ENCODE peak calls at places on chromosomes 6 and 20, in ten cellular contexts. One of them, this sample, is unnamed.
A peak's percentile ranks its signal among the peaks of the same experiment; 100 is the strongest.

GRCh38 chr6:9517806-9518205 is 897.1 kb downstream of the TFAP2A start:
- DNase-seq in KBM-7: no peak
- DNase-seq in stimulated activated CD8-positive, alpha-beta memory T cell treated with anti-CD3 and anti-CD28 coated beads, Interleukin-4, amount 100 ng/mL, for 4 hours: no peak
- DNase-seq in endothelial cell: no peak
- DNase-seq in cardiac fibroblast: no peak
- DNase-seq in NCI-H1105: no peak
- DNase-seq in putamen: no peak
- DNase-seq in ELF-1: no peak
- DNase-seq in EL: no peak
- DNase-seq in activated CD8-positive, alpha-beta memory T cell treated with anti-CD3 and anti-CD28 coated beads for 4 hours: no peak
- DNase-seq in this sample: no peak

GRCh38 chr20:41133709-41134361 is 3.5 kb upstream of the PLCG1 start:
- DNase-seq in NCI-H1105: no peak
- DNase-seq in cardiac fibroblast: no peak
- DNase-seq in activated CD8-positive, alpha-beta memory T cell treated with anti-CD3 and anti-CD28 coated beads for 4 hours: no peak
- DNase-seq in putamen: peak; percentile 80
- DNase-seq in stimulated activated CD8-positive, alpha-beta memory T cell treated with anti-CD3 and anti-CD28 coated beads, Interleukin-4, amount 100 ng/mL, for 4 hours: no peak
- DNase-seq in EL: no peak
- DNase-seq in endothelial cell: no peak
- DNase-seq in KBM-7: no peak
- DNase-seq in ELF-1: no peak
- DNase-seq in this sample: no peak

GRCh38 chr6:27986928-27987725 is 30.1 kb downstream of the OR2B6 start:
- DNase-seq in stimulated activated CD8-positive, alpha-beta memory T cell treated with anti-CD3 and anti-CD28 coated beads, Interleukin-4, amount 100 ng/mL, for 4 hours: no peak
- DNase-seq in NCI-H1105: no peak
- DNase-seq in KBM-7: no peak
- DNase-seq in putamen: no peak
- DNase-seq in activated CD8-positive, alpha-beta memory T cell treated with anti-CD3 and anti-CD28 coated beads for 4 hours: no peak
- DNase-seq in endothelial cell: no peak
- DNase-seq in EL: peak; percentile 74
- DNase-seq in ELF-1: no peak
- DNase-seq in cardiac fibroblast: peak; percentile 3
- DNase-seq in this sample: no peak

GRCh38 chr20:17885544-17885943 is 83.0 kb downstream of the SNX5 start:
- DNase-seq in putamen: no peak
- DNase-seq in stimulated activated CD8-positive, alpha-beta memory T cell treated with anti-CD3 and anti-CD28 coated beads, Interleukin-4, amount 100 ng/mL, for 4 hours: no peak
- DNase-seq in ELF-1: no peak
- DNase-seq in cardiac fibroblast: peak; percentile 66
- DNase-seq in NCI-H1105: no peak
- DNase-seq in endothelial cell: no peak
- DNase-seq in activated CD8-positive, alpha-beta memory T cell treated with anti-CD3 and anti-CD28 coated beads for 4 hours: no peak
- DNase-seq in EL: no peak
- DNase-seq in KBM-7: peak; percentile 62
- DNase-seq in this sample: peak; percentile 43

GRCh38 chr20:6766433-6766832 is 1.1 kb upstream of the BMP2 start:
- DNase-seq in activated CD8-positive, alpha-beta memory T cell treated with anti-CD3 and anti-CD28 coated beads for 4 hours: no peak
- DNase-seq in putamen: no peak
- DNase-seq in stimulated activated CD8-positive, alpha-beta memory T cell treated with anti-CD3 and anti-CD28 coated beads, Interleukin-4, amount 100 ng/mL, for 4 hours: no peak
- DNase-seq in NCI-H1105: no peak
- DNase-seq in endothelial cell: no peak
- DNase-seq in KBM-7: no peak
- DNase-seq in cardiac fibroblast: no peak
- DNase-seq in ELF-1: no peak
- DNase-seq in EL: no peak
- DNase-seq in this sample: no peak

GRCh38 chr6:14791525-14791924 is 454.3 kb upstream of the JARID2 start:
- DNase-seq in KBM-7: no peak
- DNase-seq in NCI-H1105: no peak
- DNase-seq in cardiac fibroblast: no peak
- DNase-seq in ELF-1: no peak
- DNase-seq in endothelial cell: no peak
- DNase-seq in activated CD8-positive, alpha-beta memory T cell treated with anti-CD3 and anti-CD28 coated beads for 4 hours: no peak
- DNase-seq in EL: peak; percentile 57
- DNase-seq in stimulated activated CD8-positive, alpha-beta memory T cell treated with anti-CD3 and anti-CD28 coated beads, Interleukin-4, amount 100 ng/mL, for 4 hours: no peak
- DNase-seq in putamen: no peak
- DNase-seq in this sample: peak; percentile 35

GRCh38 chr20:25353754-25354705 is 36.6 kb downstream of the ABHD12 start:
- DNase-seq in endothelial cell: no peak
- DNase-seq in stimulated activated CD8-positive, alpha-beta memory T cell treated with anti-CD3 and anti-CD28 coated beads, Interleukin-4, amount 100 ng/mL, for 4 hours: no peak
- DNase-seq in ELF-1: no peak
- DNase-seq in NCI-H1105: no peak
- DNase-seq in KBM-7: no peak
- DNase-seq in putamen: no peak
- DNase-seq in cardiac fibroblast: no peak
- DNase-seq in activated CD8-positive, alpha-beta memory T cell treated with anti-CD3 and anti-CD28 coated beads for 4 hours: no peak
- DNase-seq in EL: no peak
- DNase-seq in this sample: no peak

GRCh38 chr20:58688838-58689237 is 3.8 kb upstream of the NPEPL1 start:
- DNase-seq in endothelial cell: peak; percentile 24
- DNase-seq in activated CD8-positive, alpha-beta memory T cell treated with anti-CD3 and anti-CD28 coated beads for 4 hours: no peak
- DNase-seq in EL: no peak
- DNase-seq in cardiac fibroblast: no peak
- DNase-seq in putamen: no peak
- DNase-seq in stimulated activated CD8-positive, alpha-beta memory T cell treated with anti-CD3 and anti-CD28 coated beads, Interleukin-4, amount 100 ng/mL, for 4 hours: no peak
- DNase-seq in ELF-1: no peak
- DNase-seq in KBM-7: no peak
- DNase-seq in NCI-H1105: no peak
- DNase-seq in this sample: no peak

GRCh38 chr6:42315991-42316378 is 98.3 kb upstream of the MRPS10 start:
- DNase-seq in activated CD8-positive, alpha-beta memory T cell treated with anti-CD3 and anti-CD28 coated beads for 4 hours: no peak
- DNase-seq in KBM-7: no peak
- DNase-seq in cardiac fibroblast: peak; percentile 88
- DNase-seq in ELF-1: peak; percentile 79
- DNase-seq in NCI-H1105: no peak
- DNase-seq in EL: peak; percentile 99
- DNase-seq in endothelial cell: no peak
- DNase-seq in stimulated activated CD8-positive, alpha-beta memory T cell treated with anti-CD3 and anti-CD28 coated beads, Interleukin-4, amount 100 ng/mL, for 4 hours: no peak
- DNase-seq in putamen: no peak
- DNase-seq in this sample: no peak

GRCh38 chr6:21856844-21857243 is 263.3 kb downstream of the SOX4 start:
- DNase-seq in stimulated activated CD8-positive, alpha-beta memory T cell treated with anti-CD3 and anti-CD28 coated beads, Interleukin-4, amount 100 ng/mL, for 4 hours: no peak
- DNase-seq in endothelial cell: no peak
- DNase-seq in activated CD8-positive, alpha-beta memory T cell treated with anti-CD3 and anti-CD28 coated beads for 4 hours: no peak
- DNase-seq in cardiac fibroblast: peak; percentile 25
- DNase-seq in EL: peak; percentile 17
- DNase-seq in KBM-7: no peak
- DNase-seq in ELF-1: no peak
- DNase-seq in NCI-H1105: no peak
- DNase-seq in putamen: no peak
- DNase-seq in this sample: no peak

GRCh38 chr20:5786930-5787826 is 37.0 kb downstream of the SHLD1 start:
- DNase-seq in NCI-H1105: no peak
- DNase-seq in EL: peak; percentile 39
- DNase-seq in activated CD8-positive, alpha-beta memory T cell treated with anti-CD3 and anti-CD28 coated beads for 4 hours: no peak
- DNase-seq in ELF-1: no peak
- DNase-seq in KBM-7: no peak
- DNase-seq in putamen: no peak
- DNase-seq in stimulated activated CD8-positive, alpha-beta memory T cell treated with anti-CD3 and anti-CD28 coated beads, Interleukin-4, amount 100 ng/mL, for 4 hours: no peak
- DNase-seq in endothelial cell: no peak
- DNase-seq in cardiac fibroblast: peak; percentile 86
- DNase-seq in this sample: peak; percentile 17

GRCh38 chr6:158825951-158826306 is 6.8 kb upstream of the EZR start:
- DNase-seq in activated CD8-positive, alpha-beta memory T cell treated with anti-CD3 and anti-CD28 coated beads for 4 hours: no peak
- DNase-seq in ELF-1: no peak
- DNase-seq in EL: no peak
- DNase-seq in KBM-7: no peak
- DNase-seq in stimulated activated CD8-positive, alpha-beta memory T cell treated with anti-CD3 and anti-CD28 coated beads, Interleukin-4, amount 100 ng/mL, for 4 hours: no peak
- DNase-seq in putamen: no peak
- DNase-seq in cardiac fibroblast: peak; percentile 86
- DNase-seq in NCI-H1105: no peak
- DNase-seq in endothelial cell: no peak
- DNase-seq in this sample: no peak

GRCh38 chr6:23003671-23004598 is 434.6 kb downstream of the HDGFL1 start:
- DNase-seq in KBM-7: no peak
- DNase-seq in cardiac fibroblast: peak; percentile 64
- DNase-seq in ELF-1: no peak
- DNase-seq in activated CD8-positive, alpha-beta memory T cell treated with anti-CD3 and anti-CD28 coated beads for 4 hours: no peak
- DNase-seq in stimulated activated CD8-positive, alpha-beta memory T cell treated with anti-CD3 and anti-CD28 coated beads, Interleukin-4, amount 100 ng/mL, for 4 hours: no peak
- DNase-seq in endothelial cell: no peak
- DNase-seq in putamen: no peak
- DNase-seq in NCI-H1105: no peak
- DNase-seq in EL: peak; percentile 75
- DNase-seq in this sample: no peak

GRCh38 chr6:2718334-2719052 is 32.2 kb downstream of the MYLK4 start:
- DNase-seq in NCI-H1105: no peak
- DNase-seq in stimulated activated CD8-positive, alpha-beta memory T cell treated with anti-CD3 and anti-CD28 coated beads, Interleukin-4, amount 100 ng/mL, for 4 hours: no peak
- DNase-seq in EL: no peak
- DNase-seq in activated CD8-positive, alpha-beta memory T cell treated with anti-CD3 and anti-CD28 coated beads for 4 hours: no peak
- DNase-seq in endothelial cell: no peak
- DNase-seq in cardiac fibroblast: peak; percentile 55
- DNase-seq in KBM-7: peak; percentile 64
- DNase-seq in ELF-1: no peak
- DNase-seq in putamen: no peak
- DNase-seq in this sample: peak; percentile 82

GRCh38 chr6:135972586-135972985 is 121.1 kb downstream of the PDE7B start:
- DNase-seq in putamen: no peak
- DNase-seq in activated CD8-positive, alpha-beta memory T cell treated with anti-CD3 and anti-CD28 coated beads for 4 hours: no peak
- DNase-seq in EL: no peak
- DNase-seq in ELF-1: no peak
- DNase-seq in NCI-H1105: no peak
- DNase-seq in cardiac fibroblast: no peak
- DNase-seq in KBM-7: no peak
- DNase-seq in stimulated activated CD8-positive, alpha-beta memory T cell treated with anti-CD3 and anti-CD28 coated beads, Interleukin-4, amount 100 ng/mL, for 4 hours: no peak
- DNase-seq in endothelial cell: no peak
- DNase-seq in this sample: no peak

GRCh38 chr20:63789836-63790571 is 41.1 kb downstream of the ZBTB46 start:
- DNase-seq in stimulated activated CD8-positive, alpha-beta memory T cell treated with anti-CD3 and anti-CD28 coated beads, Interleukin-4, amount 100 ng/mL, for 4 hours: no peak
- DNase-seq in endothelial cell: no peak
- DNase-seq in EL: no peak
- DNase-seq in KBM-7: no peak
- DNase-seq in cardiac fibroblast: no peak
- DNase-seq in activated CD8-positive, alpha-beta memory T cell treated with anti-CD3 and anti-CD28 coated beads for 4 hours: no peak
- DNase-seq in ELF-1: no peak
- DNase-seq in putamen: no peak
- DNase-seq in NCI-H1105: no peak
- DNase-seq in this sample: no peak

GRCh38 chr6:122696853-122697252 is 82.7 kb upstream of the FABP7 start:
- DNase-seq in putamen: no peak
- DNase-seq in NCI-H1105: no peak
- DNase-seq in endothelial cell: no peak
- DNase-seq in cardiac fibroblast: no peak
- DNase-seq in ELF-1: no peak
- DNase-seq in stimulated activated CD8-positive, alpha-beta memory T cell treated with anti-CD3 and anti-CD28 coated beads, Interleukin-4, amount 100 ng/mL, for 4 hours: no peak
- DNase-seq in activated CD8-positive, alpha-beta memory T cell treated with anti-CD3 and anti-CD28 coated beads for 4 hours: no peak
- DNase-seq in KBM-7: no peak
- DNase-seq in EL: peak; percentile 43
- DNase-seq in this sample: no peak

GRCh38 chr6:142155895-142156757 is 9.1 kb downstream of the VTA1 start:
- DNase-seq in putamen: no peak
- DNase-seq in activated CD8-positive, alpha-beta memory T cell treated with anti-CD3 and anti-CD28 coated beads for 4 hours: no peak
- DNase-seq in ELF-1: peak; percentile 46
- DNase-seq in stimulated activated CD8-positive, alpha-beta memory T cell treated with anti-CD3 and anti-CD28 coated beads, Interleukin-4, amount 100 ng/mL, for 4 hours: no peak
- DNase-seq in KBM-7: peak; percentile 31
- DNase-seq in cardiac fibroblast: peak; percentile 47
- DNase-seq in NCI-H1105: no peak
- DNase-seq in endothelial cell: no peak
- DNase-seq in EL: peak; percentile 37
- DNase-seq in this sample: peak; percentile 77

GRCh38 chr6:53800976-53801375 is 6.2 kb downstream of the LRRC1 start:
- DNase-seq in ELF-1: no peak
- DNase-seq in KBM-7: no peak
- DNase-seq in activated CD8-positive, alpha-beta memory T cell treated with anti-CD3 and anti-CD28 coated beads for 4 hours: no peak
- DNase-seq in putamen: no peak
- DNase-seq in EL: no peak
- DNase-seq in endothelial cell: no peak
- DNase-seq in stimulated activated CD8-positive, alpha-beta memory T cell treated with anti-CD3 and anti-CD28 coated beads, Interleukin-4, amount 100 ng/mL, for 4 hours: no peak
- DNase-seq in NCI-H1105: no peak
- DNase-seq in cardiac fibroblast: no peak
- DNase-seq in this sample: no peak

GRCh38 chr20:57698191-57698866 is 11.5 kb downstream of the PMEPA1 start:
- DNase-seq in cardiac fibroblast: peak; percentile 90
- DNase-seq in ELF-1: no peak
- DNase-seq in KBM-7: no peak
- DNase-seq in EL: peak; percentile 99
- DNase-seq in NCI-H1105: no peak
- DNase-seq in putamen: no peak
- DNase-seq in endothelial cell: no peak
- DNase-seq in activated CD8-positive, alpha-beta memory T cell treated with anti-CD3 and anti-CD28 coated beads for 4 hours: peak; percentile 19
- DNase-seq in stimulated activated CD8-positive, alpha-beta memory T cell treated with anti-CD3 and anti-CD28 coated beads, Interleukin-4, amount 100 ng/mL, for 4 hours: no peak
- DNase-seq in this sample: no peak

GRCh38 chr20:38426498-38426897 is 8.6 kb downstream of the SNHG17 start:
- DNase-seq in endothelial cell: no peak
- DNase-seq in NCI-H1105: no peak
- DNase-seq in activated CD8-positive, alpha-beta memory T cell treated with anti-CD3 and anti-CD28 coated beads for 4 hours: no peak
- DNase-seq in KBM-7: no peak
- DNase-seq in cardiac fibroblast: no peak
- DNase-seq in EL: peak; percentile 30
- DNase-seq in putamen: no peak
- DNase-seq in stimulated activated CD8-positive, alpha-beta memory T cell treated with anti-CD3 and anti-CD28 coated beads, Interleukin-4, amount 100 ng/mL, for 4 hours: no peak
- DNase-seq in ELF-1: no peak
- DNase-seq in this sample: no peak

GRCh38 chr20:43188234-43188653 is 1.5 kb downstream of the PTPRT start:
- DNase-seq in ELF-1: peak; percentile 40
- DNase-seq in activated CD8-positive, alpha-beta memory T cell treated with anti-CD3 and anti-CD28 coated beads for 4 hours: no peak
- DNase-seq in endothelial cell: no peak
- DNase-seq in putamen: no peak
- DNase-seq in EL: no peak
- DNase-seq in KBM-7: no peak
- DNase-seq in stimulated activated CD8-positive, alpha-beta memory T cell treated with anti-CD3 and anti-CD28 coated beads, Interleukin-4, amount 100 ng/mL, for 4 hours: no peak
- DNase-seq in cardiac fibroblast: no peak
- DNase-seq in NCI-H1105: no peak
- DNase-seq in this sample: no peak

GRCh38 chr6:147660334-147661311 is 152.1 kb downstream of the SAMD5 start:
- DNase-seq in ELF-1: no peak
- DNase-seq in endothelial cell: no peak
- DNase-seq in cardiac fibroblast: no peak
- DNase-seq in activated CD8-positive, alpha-beta memory T cell treated with anti-CD3 and anti-CD28 coated beads for 4 hours: no peak
- DNase-seq in putamen: no peak
- DNase-seq in KBM-7: no peak
- DNase-seq in EL: no peak
- DNase-seq in NCI-H1105: no peak
- DNase-seq in stimulated activated CD8-positive, alpha-beta memory T cell treated with anti-CD3 and anti-CD28 coated beads, Interleukin-4, amount 100 ng/mL, for 4 hours: no peak
- DNase-seq in this sample: peak; percentile 86

GRCh38 chr20:34585019-34585418 is 26.5 kb downstream of the MAP1LC3A start:
- DNase-seq in ELF-1: no peak
- DNase-seq in endothelial cell: no peak
- DNase-seq in cardiac fibroblast: no peak
- DNase-seq in NCI-H1105: no peak
- DNase-seq in stimulated activated CD8-positive, alpha-beta memory T cell treated with anti-CD3 and anti-CD28 coated beads, Interleukin-4, amount 100 ng/mL, for 4 hours: no peak
- DNase-seq in activated CD8-positive, alpha-beta memory T cell treated with anti-CD3 and anti-CD28 coated beads for 4 hours: no peak
- DNase-seq in KBM-7: no peak
- DNase-seq in putamen: no peak
- DNase-seq in EL: no peak
- DNase-seq in this sample: no peak

GRCh38 chr6:152129606-152130249 is 322.2 kb downstream of the ESR1 start:
- DNase-seq in putamen: no peak
- DNase-seq in ELF-1: peak; percentile 23
- DNase-seq in activated CD8-positive, alpha-beta memory T cell treated with anti-CD3 and anti-CD28 coated beads for 4 hours: no peak
- DNase-seq in cardiac fibroblast: peak; percentile 77
- DNase-seq in endothelial cell: peak; percentile 19
- DNase-seq in stimulated activated CD8-positive, alpha-beta memory T cell treated with anti-CD3 and anti-CD28 coated beads, Interleukin-4, amount 100 ng/mL, for 4 hours: no peak
- DNase-seq in NCI-H1105: no peak
- DNase-seq in EL: no peak
- DNase-seq in KBM-7: no peak
- DNase-seq in this sample: no peak

GRCh38 chr6:19024737-19025136 is 637.6 kb downstream of the RNF144B start:
- DNase-seq in EL: peak; percentile 7
- DNase-seq in activated CD8-positive, alpha-beta memory T cell treated with anti-CD3 and anti-CD28 coated beads for 4 hours: no peak
- DNase-seq in putamen: no peak
- DNase-seq in endothelial cell: peak; percentile 52
- DNase-seq in ELF-1: peak; percentile 63
- DNase-seq in stimulated activated CD8-positive, alpha-beta memory T cell treated with anti-CD3 and anti-CD28 coated beads, Interleukin-4, amount 100 ng/mL, for 4 hours: no peak
- DNase-seq in cardiac fibroblast: peak; percentile 55
- DNase-seq in NCI-H1105: peak; percentile 49
- DNase-seq in KBM-7: peak; percentile 27
- DNase-seq in this sample: peak; percentile 52

GRCh38 chr6:11381801-11382513 is 149.5 kb upstream of the NEDD9 start:
- DNase-seq in putamen: no peak
- DNase-seq in stimulated activated CD8-positive, alpha-beta memory T cell treated with anti-CD3 and anti-CD28 coated beads, Interleukin-4, amount 100 ng/mL, for 4 hours: peak; percentile 48
- DNase-seq in ELF-1: no peak
- DNase-seq in cardiac fibroblast: no peak
- DNase-seq in NCI-H1105: no peak
- DNase-seq in EL: no peak
- DNase-seq in KBM-7: peak; percentile 93
- DNase-seq in activated CD8-positive, alpha-beta memory T cell treated with anti-CD3 and anti-CD28 coated beads for 4 hours: peak; percentile 35
- DNase-seq in endothelial cell: no peak
- DNase-seq in this sample: no peak

GRCh38 chr20:35302421-35303335 is 10.5 kb upstream of the FAM83C start:
- DNase-seq in putamen: no peak
- DNase-seq in ELF-1: no peak
- DNase-seq in NCI-H1105: no peak
- DNase-seq in stimulated activated CD8-positive, alpha-beta memory T cell treated with anti-CD3 and anti-CD28 coated beads, Interleukin-4, amount 100 ng/mL, for 4 hours: no peak
- DNase-seq in cardiac fibroblast: no peak
- DNase-seq in activated CD8-positive, alpha-beta memory T cell treated with anti-CD3 and anti-CD28 coated beads for 4 hours: no peak
- DNase-seq in KBM-7: no peak
- DNase-seq in EL: peak; percentile 65
- DNase-seq in endothelial cell: no peak
- DNase-seq in this sample: no peak

This sample was measured in OCI-M1.